ENCODE peak calls at places on chromosomes 13 and 19, in five cellular contexts. I, U, S, C and X are unnamed samples.

GRCh38 chr13:105543742-105544141 is 991.7 kb downstream of the EFNB2 start:
- DNase-seq in I (no peak), U (peak; percentile 5), S (no peak), C (no peak), X (peak; percentile 58)

GRCh38 chr19:52665047-52665446 is 26.9 kb upstream of the ZNF83 start:
- DNase-seq in I (no peak), U (no peak), S (no peak), C (no peak), X (no peak)

GRCh38 chr13:105406551-105406950 is 1128.9 kb downstream of the EFNB2 start:
- DNase-seq in I (no peak), U (no peak), S (no peak), C (no peak), X (no peak)

GRCh38 chr19:41940443-41941409 is 12.5 kb upstream of the ERFL start:
- DNase-seq in I (no peak), U (no peak), S (no peak), C (no peak), X (no peak)

GRCh38 chr13:94933230-94933751 is 220.9 kb upstream of the SOX21 start:
- DNase-seq in I (no peak), U (no peak), S (no peak), C (no peak), X (peak; percentile 20)

GRCh38 chr13:110971486-110971885 is 56.6 kb upstream of the ANKRD10 start:
- DNase-seq in I (no peak), U (no peak), S (no peak), C (no peak), X (no peak)

GRCh38 chr19:2540646-2541454 is 64.9 kb downstream of the GADD45B start:
- DNase-seq in I (peak; percentile 93), U (peak; percentile 95), S (peak; percentile 95), C (peak; percentile 98), X (peak; percentile 86)

GRCh38 chr19:24074720-24075119 is 12.3 kb upstream of the ZNF254 start:
- DNase-seq in I (no peak), U (no peak), S (no peak), C (no peak), X (peak; percentile 83)

GRCh38 chr19:34555447-34555846 is 73.9 kb downstream of the WTIP start:
- DNase-seq in I (no peak), U (no peak), S (no peak), C (peak; percentile 33), X (peak; percentile 12)

GRCh38 chr13:37645181-37645580 is 46.6 kb upstream of the POSTN start:
- DNase-seq in I (no peak), U (no peak), S (no peak), C (peak; percentile 18), X (no peak)

GRCh38 chr13:37636701-37637100 is 38.1 kb upstream of the POSTN start:
- DNase-seq in I (no peak), U (no peak), S (no peak), C (no peak), X (no peak)

GRCh38 chr13:37642201-37642600 is 43.6 kb upstream of the POSTN start:
- DNase-seq in I (no peak), U (no peak), S (no peak), C (no peak), X (no peak)

GRCh38 chr13:37640499-37640898 is 41.9 kb upstream of the POSTN start:
- DNase-seq in I (no peak), U (peak; percentile 38), S (peak; percentile 55), C (peak; percentile 44), X (peak; percentile 66)
- TF ChIP-seq CTCF in I (peak; percentile 69), U (peak; percentile 45), S (peak; percentile 76), C (peak; percentile 68), X (peak; percentile 45)

DNA sequence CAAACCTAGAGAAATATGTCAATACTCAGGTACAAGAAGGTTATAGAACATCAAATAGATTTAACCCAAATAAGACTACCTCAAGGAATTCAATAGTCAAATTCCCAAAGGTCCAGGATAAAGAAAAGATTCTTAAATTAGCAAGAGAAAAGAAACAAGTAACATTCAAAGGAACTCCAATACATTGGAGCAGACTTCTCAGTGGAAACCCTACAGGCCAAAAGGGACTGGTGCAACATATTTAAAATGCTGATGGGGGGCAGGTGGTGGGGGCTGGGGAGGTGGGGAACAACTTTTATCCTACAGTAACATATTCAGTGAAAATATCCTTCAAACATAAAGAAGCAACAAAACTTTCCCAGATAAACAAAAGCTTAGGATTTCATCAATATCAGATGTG is 23.1 kb downstream of the ITGBL1 start:
- DNase-seq in I (no peak), U (no peak), S (no peak), C (no peak), X (no peak)
- TF ChIP-seq CTCF in I (no peak), U (no peak), S (no peak), C (no peak), X (no peak)

DNA sequence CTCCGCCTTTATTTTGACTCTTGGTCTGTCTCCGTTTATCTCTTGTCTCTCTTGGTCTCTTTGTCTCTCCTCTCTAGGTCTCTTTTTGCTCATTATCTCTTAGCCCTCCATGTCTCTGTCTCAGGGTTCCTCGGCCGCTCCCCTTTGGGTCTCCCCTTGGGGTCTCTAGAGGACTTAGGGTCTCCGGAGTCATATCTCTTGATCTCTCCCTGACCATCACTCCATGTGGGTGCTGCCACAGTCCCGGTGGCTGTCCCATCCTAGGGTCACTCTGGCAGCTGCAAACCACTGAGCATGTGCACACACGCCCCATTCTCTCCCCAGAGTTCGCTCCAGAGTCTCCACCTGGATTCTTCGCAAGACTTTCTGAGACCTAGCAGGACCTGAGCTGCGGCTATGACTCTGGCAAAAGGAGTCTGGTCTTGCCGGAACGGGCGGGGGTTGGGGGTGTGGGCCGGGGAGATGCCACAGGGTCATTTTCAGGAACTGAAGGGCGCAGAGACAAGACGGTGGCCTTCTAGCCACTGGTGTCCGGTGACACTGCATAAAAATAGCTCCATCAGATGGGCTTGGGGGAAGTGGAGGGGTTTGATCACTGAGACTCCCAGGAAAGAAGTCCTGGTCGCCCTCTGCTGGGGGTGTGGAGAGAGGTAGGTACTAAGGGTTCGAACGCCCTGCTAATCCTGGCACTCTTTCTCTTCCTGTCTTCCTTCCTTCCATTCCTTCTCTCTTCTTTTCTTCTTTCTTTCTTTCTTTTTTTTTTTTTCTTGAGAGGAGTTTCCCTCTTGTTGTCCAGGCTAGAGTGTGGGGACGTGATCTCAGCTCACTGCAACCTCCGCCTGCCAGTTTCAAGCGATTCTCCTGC is 1.2 kb upstream of the KCNA7 start:
- DNase-seq in I (no peak), U (no peak), S (no peak), C (peak; percentile 60), X (no peak)
- TF ChIP-seq CTCF in I (peak; percentile 23), U (peak; percentile 11), S (peak; percentile 42), C (peak; percentile 42), X (peak; percentile 54)

DNA sequence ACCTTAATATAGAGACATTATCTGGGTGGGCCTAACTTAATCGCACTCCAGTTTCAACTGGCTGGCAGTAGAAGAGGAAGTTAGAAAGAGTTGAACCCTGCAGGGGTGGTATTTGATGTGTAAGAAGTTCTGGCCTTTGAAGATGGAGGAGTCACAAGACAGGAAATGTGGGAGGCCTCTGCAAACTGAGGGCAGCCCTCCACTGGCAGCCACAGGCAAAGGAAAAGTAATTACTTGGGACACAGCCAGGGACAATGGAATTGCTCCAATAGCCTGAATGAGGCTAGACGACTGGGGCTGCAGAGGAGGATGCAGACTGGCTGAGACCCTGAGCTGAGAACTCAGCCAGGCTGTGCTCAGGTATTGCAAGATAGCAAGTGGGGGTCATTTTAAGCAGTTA is 703.3 kb upstream of the ARGLU1 start:
- DNase-seq in I (no peak), U (no peak), S (no peak), C (peak; percentile 76), X (peak; percentile 18)
- TF ChIP-seq CTCF in I (no peak), U (no peak), S (no peak), C (no peak), X (no peak)